ENCODE peak calls at places on chromosomes 6 and 20, in ten cellular contexts. Y is uterus; F is body of pancreas; L is neural progenitor cell; R is IMR-90; C is HCT116; B is endothelial cell of umbilical vein; M is heart left ventricle; W is GM23338; H is CD8-positive, alpha-beta T cell. Z is an unnamed sample. For H3K36me3, the result is how much of the 10 kb centered on the place peaks cover.

GRCh38 chr6:64330694-64331309 is 695.2 kb downstream of the PHF3 start:
- DNase-seq in Y (peak), W (peak), B (peak), F (peak), M (peak), R (peak), L (peak), C (no peak), H (no peak), Z (peak)

GRCh38 chr6:136784910-136785746 is 7.1 kb downstream of the MAP3K5 start:
- DNase-seq in L (no peak), Y (no peak), R (no peak), H (no peak), F (peak), C (no peak), W (no peak), B (peak), M (peak), Z (peak)

GRCh38 chr6:88650979-88651378 is 312.4 kb downstream of the RNGTT start:
- DNase-seq in C (no peak), F (no peak), L (no peak), H (no peak), W (no peak), Y (no peak), R (no peak), B (no peak), M (no peak), Z (no peak)

GRCh38 chr20:39491711-39492110 is 529.6 kb downstream of the DHX35 start:
- DNase-seq in C (no peak), Y (no peak), F (no peak), R (no peak), B (no peak), M (no peak), H (no peak), W (no peak), L (no peak), Z (no peak)

GRCh38 chr6:122788663-122789062 is 395 bp upstream of the SMPDL3A start:
- DNase-seq in C (no peak), R (no peak), F (no peak), H (no peak), W (peak), Y (no peak), L (peak), M (no peak), B (no peak), Z (no peak)

GRCh38 chr20:10842116-10842515 is 168.3 kb upstream of the JAG1 start:
- DNase-seq in Y (no peak), L (no peak), B (no peak), R (no peak), W (no peak), M (no peak), C (no peak), H (no peak), F (no peak), Z (no peak)

GRCh38 chr6:71496018-71496800 is 207.6 kb downstream of the OGFRL1 start:
- DNase-seq in Y (no peak), R (peak), H (no peak), M (no peak), C (no peak), B (peak), L (no peak), F (no peak), W (no peak), Z (no peak)

GRCh38 chr20:22905667-22906066 is 129.4 kb upstream of the SSTR4 start:
- DNase-seq in W (no peak), R (no peak), Y (peak), F (peak), L (no peak), M (no peak), H (no peak), C (no peak), B (no peak), Z (no peak)

GRCh38 chr6:141464490-141464889 is 668.2 kb upstream of the GJE1 start:
- DNase-seq in H (no peak), Y (no peak), W (no peak), F (peak), R (peak), B (no peak), M (no peak), C (no peak), L (no peak), Z (peak)

GRCh38 chr6:37536462-37537225 is 37.0 kb upstream of the CCDC167 start:
- DNase-seq in W (peak), B (no peak), C (no peak), F (no peak), R (no peak), Y (no peak), L (peak), H (no peak), M (no peak), Z (no peak)

GRCh38 chr20:53660078-53660909 is 66.7 kb upstream of the ZNF217 start:
- DNase-seq in R (peak), L (peak), F (no peak), M (no peak), Y (peak), B (peak), C (no peak), H (peak), W (peak), Z (no peak)

GRCh38 chr20:1566701-1567100 is 9.2 kb upstream of the SIRPD start:
- DNase-seq in L (no peak), H (no peak), B (peak), C (no peak), Y (no peak), R (peak), F (no peak), W (no peak), M (no peak), Z (peak)

GRCh38 chr6:11773013-11773412 is 5.6 kb downstream of the ADTRP start:
- DNase-seq in C (no peak), M (no peak), L (no peak), F (no peak), H (no peak), W (no peak), Y (no peak), R (no peak), B (no peak), Z (no peak)

GRCh38 chr6:42104095-42104806 is 38.2 kb downstream of the C6orf132 start:
- DNase-seq in M (peak), C (no peak), H (peak), W (peak), Y (peak), R (no peak), L (peak), F (peak), B (peak), Z (no peak)

GRCh38 chr6:109477725-109478124 is 5.3 kb downstream of the ZBTB24 start:
- DNase-seq in H (no peak), F (no peak), B (no peak), W (no peak), M (no peak), Y (no peak), R (no peak), L (peak), C (no peak), Z (no peak)

GRCh38 chr20:32474009-32474716 is 111.0 kb downstream of the NOL4L start:
- DNase-seq in Y (peak), W (no peak), R (no peak), M (peak), B (peak), F (peak), L (no peak), H (no peak), C (no peak), Z (no peak)

GRCh38 chr6:134374486-134374885 is 56.6 kb upstream of the SGK1 start:
- DNase-seq in H (no peak), C (no peak), W (no peak), L (no peak), R (peak), F (no peak), B (peak), M (no peak), Y (no peak), Z (no peak)

GRCh38 chr6:136188492-136188891 is 61.6 kb downstream of the MTFR2 start:
- DNase-seq in W (no peak), C (no peak), Y (no peak), L (peak), R (no peak), M (no peak), H (no peak), B (no peak), F (no peak), Z (no peak)

GRCh38 chr6:107736713-107737396 is 87.3 kb downstream of the SCML4 start:
- DNase-seq in B (no peak), H (peak), M (no peak), F (no peak), Y (no peak), L (no peak), W (no peak), C (no peak), R (no peak), Z (no peak)

GRCh38 chr6:77448546-77448945 is 14.7 kb downstream of the HTR1B start:
- DNase-seq in C (no peak), H (no peak), W (no peak), L (no peak), F (no peak), M (no peak), Y (no peak), R (peak), B (no peak), Z (no peak)

GRCh38 chr6:118844915-118845314 is 49.0 kb upstream of the ASF1A start:
- DNase-seq in F (no peak), H (no peak), Y (no peak), B (no peak), M (no peak), R (peak), W (no peak), L (no peak), C (no peak), Z (no peak)

GRCh38 chr6:155013457-155013876 is 18.4 kb downstream of the TIAM2 start:
- DNase-seq in F (no peak), W (no peak), M (no peak), L (no peak), Y (no peak), C (no peak), H (no peak), R (peak), B (peak), Z (no peak)

GRCh38 chr6:4970739-4971395 is 33.0 kb downstream of the RPP40 start:
- DNase-seq in W (no peak), H (no peak), B (no peak), M (no peak), C (no peak), Y (no peak), F (no peak), R (no peak), L (no peak), Z (no peak)

GRCh38 chr6:46189726-46190125 is 18.9 kb upstream of the ENPP5 start:
- DNase-seq in H (no peak), W (no peak), C (no peak), M (no peak), F (no peak), L (no peak), R (no peak), Y (no peak), B (no peak), Z (no peak)

GRCh38 chr6:150243620-150244314 is 100.9 kb downstream of the PPP1R14C start:
- DNase-seq in Y (no peak), M (no peak), F (no peak), W (no peak), H (no peak), R (peak), C (no peak), L (no peak), B (no peak), Z (no peak)

GRCh38 chr6:156190270-156190669 is 586.9 kb upstream of the ARID1B start:
- DNase-seq in B (no peak), F (no peak), H (no peak), L (no peak), C (no peak), Y (no peak), R (no peak), W (no peak), M (peak), Z (no peak)

GRCh38 chr6:107318100-107318736 is 141.1 kb downstream of the PDSS2 start:
- DNase-seq in H (no peak), W (peak), B (peak), C (peak), F (peak), R (peak), L (peak), Y (peak), M (no peak), Z (peak)

GRCh38 chr20:37325206-37325605 is 20.7 kb upstream of the SRC start:
- DNase-seq in L (no peak), C (no peak), Y (no peak), W (no peak), H (no peak), R (no peak), B (no peak), F (no peak), M (no peak), Z (no peak)

GRCh38 chr20:39021748-39022147 is 59.6 kb downstream of the DHX35 start:
- DNase-seq in M (no peak), F (no peak), C (no peak), Y (no peak), B (no peak), H (no peak), W (no peak), L (no peak), R (no peak), Z (no peak)

GRCh38 chr6:35808688-35809087 is 3.5 kb downstream of the LHFPL5 start:
- DNase-seq in R (no peak), F (no peak), L (no peak), B (no peak), M (no peak), Y (no peak), C (no peak), H (no peak), W (no peak), Z (no peak)

GRCh38 chr6:73565767-73566485 is 45.1 kb upstream of the EEF1A1 start:
- DNase-seq in W (peak), H (no peak), L (peak), R (peak), Y (no peak), M (no peak), B (no peak), F (no peak), C (no peak), Z (no peak)

GRCh38 chr6:34462561-34462971 is 3.3 kb upstream of the PACSIN1 start:
- DNase-seq in B (no peak), Y (no peak), M (no peak), F (peak), C (peak), L (peak), H (no peak), R (no peak), W (peak), Z (no peak)

GRCh38 chr6:5517781-5518180 is 256.5 kb downstream of the FARS2 start:
- DNase-seq in M (no peak), B (no peak), H (no peak), R (no peak), C (no peak), W (no peak), F (no peak), L (no peak), Y (no peak), Z (no peak)

GRCh38 chr6:89805814-89806371 is 13.7 kb downstream of the MDN1 start:
- DNase-seq in B (no peak), R (no peak), M (no peak), L (no peak), Y (no peak), H (no peak), C (no peak), W (no peak), F (no peak), Z (no peak)

GRCh38 chr6:141965016-141965545 is 167.6 kb upstream of the GJE1 start:
- DNase-seq in L (no peak), C (no peak), F (no peak), W (no peak), B (no peak), M (no peak), H (no peak), Y (no peak), R (no peak), Z (no peak)

GRCh38 chr6:106927531-106928398 is 46.8 kb downstream of the CD24 start:
- DNase-seq in B (peak), Y (no peak), F (peak), R (peak), H (no peak), W (peak), L (peak), M (no peak), C (no peak), Z (peak)

GRCh38 chr20:61882716-61883615 is 182.7 kb downstream of the TAF4 start:
- DNase-seq in F (no peak), L (no peak), W (no peak), M (peak), B (no peak), R (no peak), Y (no peak), H (no peak), C (no peak), Z (no peak)

GRCh38 chr6:163259689-163260088 is 154.8 kb upstream of the QKI start:
- DNase-seq in B (no peak), L (no peak), H (no peak), C (no peak), W (no peak), F (no peak), R (no peak), M (no peak), Y (no peak), Z (no peak)

GRCh38 chr6:18053555-18054445 is 66.4 kb upstream of the KIF13A start:
- DNase-seq in R (peak), B (no peak), F (no peak), H (no peak), M (no peak), C (no peak), W (no peak), L (no peak), Y (no peak), Z (peak)
- H3K4me3 ChIP-seq in R (no peak), B (no peak), F (no peak), H (no peak), M (no peak), C (no peak), W (no peak), L (no peak), Y (no peak), Z (no peak)

GRCh38 chr20:5595744-5596143 is 154.5 kb upstream of the SHLD1 start:
- DNase-seq in R (no peak), Y (no peak), M (no peak), F (no peak), C (no peak), H (no peak), L (no peak), W (no peak), B (no peak), Z (no peak)
- H3K36me3 ChIP-seq in R (half or more), Y (under half), M (half or more), F (under half), C (under half), H (under half), L (under half), W (under half), B (under half), Z (under half)

GRCh38 chr6:98764378-98764911 is 69.9 kb upstream of the POU3F2 start:
- DNase-seq in R (peak), M (no peak), Y (no peak), B (peak), W (no peak), C (no peak), F (no peak), L (no peak), H (no peak), Z (no peak)

DNA sequence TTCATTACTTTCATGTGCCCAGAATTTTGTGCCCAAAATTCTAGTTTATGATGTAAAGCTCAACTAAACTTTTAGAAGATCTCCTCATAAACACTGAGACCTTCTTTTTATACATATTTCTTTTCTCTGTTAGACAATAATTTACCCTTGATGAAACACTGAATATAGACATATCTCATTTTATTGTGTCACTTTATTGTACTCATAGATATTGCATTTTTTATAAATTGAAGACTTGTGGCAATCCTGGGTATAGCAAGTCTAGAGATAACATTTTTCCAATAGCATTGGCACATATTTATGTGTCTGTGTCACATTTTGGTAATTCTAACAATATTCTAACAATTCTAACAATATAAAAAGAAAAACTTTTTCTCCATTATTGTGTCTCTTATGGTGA is 74.9 kb upstream of the POU3F2 start:
- DNase-seq in L (no peak), R (no peak), W (no peak), C (no peak), B (no peak), F (no peak), Y (no peak), H (no peak), M (no peak), Z (no peak)
- TF ChIP-seq CTCF in L (no peak), R (no peak), W (peak), C (no peak), B (no peak), F (no peak), Y (no peak), H (no peak), M (no peak), Z (no peak)

GRCh38 chr20:17990278-17990972 is 21.6 kb downstream of the MGME1 start:
- DNase-seq in C (no peak), M (no peak), L (no peak), R (peak), H (no peak), B (no peak), W (no peak), F (no peak), Y (no peak), Z (no peak)

GRCh38 chr20:17992847-17993508 is 24.2 kb downstream of the MGME1 start:
- DNase-seq in W (no peak), R (peak), L (no peak), C (no peak), B (peak), M (no peak), H (no peak), Y (no peak), F (no peak), Z (peak)

GRCh38 chr20:17993546-17993945 is 24.7 kb downstream of the MGME1 start:
- DNase-seq in F (no peak), M (no peak), C (no peak), H (no peak), W (no peak), B (no peak), L (no peak), Y (no peak), R (no peak), Z (no peak)

GRCh38 chr20:17995967-17996819 is 27.4 kb downstream of the MGME1 start:
- DNase-seq in Y (peak), C (peak), F (peak), R (peak), M (no peak), H (no peak), L (peak), B (peak), W (peak), Z (peak)

DNA sequence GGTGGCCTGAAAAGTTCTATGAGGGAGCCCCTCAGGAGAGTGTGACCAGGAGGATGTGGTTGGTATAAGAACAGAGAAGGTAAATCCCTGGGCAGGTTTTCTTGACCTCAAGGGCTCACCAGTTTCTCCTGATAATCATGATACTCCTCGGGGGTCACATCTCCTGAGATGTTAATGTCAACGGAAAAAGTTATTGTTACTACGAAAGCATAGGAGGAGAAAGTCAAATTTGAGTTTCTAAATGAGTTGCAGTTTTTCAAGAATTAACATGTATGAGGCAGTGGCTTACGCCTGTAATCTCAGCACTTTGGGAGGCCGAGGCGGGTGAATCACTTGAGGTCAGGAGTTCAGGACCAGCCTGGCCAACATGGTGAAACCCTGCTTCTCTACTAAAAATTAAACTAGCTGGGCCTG is 23.4 kb downstream of the MGME1 start:
- DNase-seq in M (no peak), C (no peak), W (no peak), F (no peak), Y (no peak), H (no peak), R (no peak), L (no peak), B (no peak), Z (no peak)
- H3K4me3 ChIP-seq in M (no peak), C (no peak), W (no peak), F (no peak), Y (no peak), H (no peak), R (no peak), L (no peak), B (no peak), Z (no peak)

DNA sequence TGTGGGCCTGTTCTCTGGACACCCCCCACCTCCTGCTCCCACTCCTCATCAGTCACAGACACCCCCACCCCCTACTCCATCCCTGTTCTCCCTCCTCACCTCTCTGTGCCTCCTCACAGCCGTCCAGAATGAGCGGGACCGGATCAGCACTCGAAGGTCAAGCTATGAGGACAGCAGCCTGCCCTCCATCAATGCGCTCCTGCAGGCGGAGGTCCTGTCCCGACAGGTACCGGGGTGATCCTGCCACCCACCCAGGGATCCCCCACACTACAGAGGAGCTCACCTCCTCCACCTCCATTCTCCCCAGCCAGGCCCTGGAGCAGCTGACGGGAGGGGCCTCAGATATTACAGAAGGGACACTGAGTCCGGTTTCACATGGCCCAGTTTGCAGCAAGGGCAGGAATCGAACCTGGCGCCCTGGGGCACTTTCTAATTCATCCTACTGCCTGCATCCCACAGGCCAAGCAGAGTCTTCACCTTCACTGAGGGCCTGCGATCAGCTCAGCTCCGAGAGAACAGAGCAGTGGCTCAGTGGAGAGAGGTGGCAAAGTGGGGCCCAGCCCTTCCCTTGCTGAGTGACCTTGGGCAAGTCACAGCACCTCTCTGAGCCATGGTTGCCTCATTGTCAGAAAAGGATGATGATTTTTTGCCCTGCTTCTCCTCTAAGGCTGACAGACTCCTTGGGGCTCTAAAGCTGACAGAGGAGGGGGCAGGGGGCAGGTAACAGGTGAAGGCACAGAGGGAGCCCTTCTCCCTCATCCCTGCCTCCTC is 58.3 kb downstream of the HNF4A start:
- DNase-seq in L (no peak), R (no peak), Y (no peak), W (no peak), B (no peak), F (no peak), M (peak), H (no peak), C (no peak), Z (no peak)
- H3K36me3 ChIP-seq in L (under half), R (under half), Y (under half), W (under half), B (under half), F (under half), M (under half), H (under half), C (under half), Z (under half)